ENCODE peak calls at places on chromosomes 4 and X, in nine cellular contexts. A is neuronal stem cell; P is CD8-positive, alpha-beta T cell; Y is PC-3; K is adrenal gland; T is pancreas; W is gastrocnemius medialis; S is mesendoderm; C is right cardiac atrium. O is an unnamed sample. For H3K4me1, the result is how much of the 10 kb centered on the place peaks cover.

GRCh38 chr4:14701389-14701788 is 300.9 kb upstream of the CPEB2 start:
- DNase-seq in A (no peak), P (no peak), K (no peak), Y (no peak), C (no peak), W (no peak), S (no peak), T (no peak), O (no peak)

GRCh38 chr4:158008551-158009218 is 164.1 kb downstream of the GASK1B start:
- DNase-seq in S (no peak), C (no peak), T (no peak), Y (no peak), P (no peak), K (peak), W (no peak), A (no peak), O (no peak)

GRCh38 chr4:108080752-108081151 is 88.0 kb downstream of the LEF1 start:
- DNase-seq in A (no peak), P (peak), S (no peak), T (no peak), Y (no peak), C (no peak), K (no peak), W (no peak), O (peak)

GRCh38 chrX:44235534-44235933 is 107.9 kb downstream of the EFHC2 start:
- DNase-seq in A (no peak), W (no peak), Y (no peak), S (no peak), C (no peak), T (no peak), P (no peak), K (no peak), O (no peak)

GRCh38 chrX:100745806-100746537 is 14.1 kb upstream of the SYTL4 start:
- DNase-seq in T (no peak), A (no peak), C (no peak), S (no peak), K (no peak), W (no peak), Y (no peak), P (no peak), O (no peak)

GRCh38 chrX:148933881-148934280 is 433.5 kb downstream of the AFF2 start:
- DNase-seq in C (no peak), Y (no peak), W (no peak), K (no peak), A (no peak), T (no peak), P (no peak), S (no peak), O (no peak)

GRCh38 chr4:72390409-72390808 is 178.6 kb downstream of the ADAMTS3 start:
- DNase-seq in K (no peak), T (no peak), W (no peak), Y (peak), A (no peak), S (no peak), C (no peak), P (no peak), O (no peak)

GRCh38 chr4:87213425-87213824 is 7.0 kb downstream of the KLHL8 start:
- DNase-seq in W (no peak), K (no peak), A (no peak), S (no peak), P (no peak), T (no peak), Y (no peak), C (no peak), O (no peak)

GRCh38 chr4:169270810-169271691 is at the start of gene SH3RF1:
- DNase-seq in T (peak), Y (peak), C (peak), P (no peak), K (peak), W (peak), S (peak), A (peak), O (no peak)

GRCh38 chrX:48896611-48897011 is 957 bp downstream of the TIMM17B start:
- DNase-seq in K (peak), P (no peak), A (no peak), Y (no peak), T (no peak), C (no peak), W (no peak), S (peak), O (no peak)

GRCh38 chrX:44306336-44306735 is 37.1 kb downstream of the EFHC2 start:
- DNase-seq in S (no peak), K (no peak), W (no peak), A (no peak), P (no peak), C (no peak), T (no peak), Y (peak), O (no peak)

GRCh38 chrX:2705036-2705435 is 13.9 kb downstream of the CD99 start:
- DNase-seq in T (no peak), W (peak), S (no peak), K (peak), Y (no peak), A (no peak), P (no peak), C (no peak), O (no peak)

GRCh38 chr4:185298728-185299394 is 89.5 kb downstream of the SNX25 start:
- DNase-seq in S (no peak), K (no peak), A (no peak), T (no peak), Y (no peak), C (no peak), P (no peak), W (no peak), O (no peak)

GRCh38 chrX:7996414-7996813 is 69.2 kb upstream of the PNPLA4 start:
- DNase-seq in W (no peak), A (peak), T (no peak), K (peak), C (no peak), P (no peak), S (peak), Y (peak), O (no peak)

GRCh38 chr4:181437895-181438294 is 805.3 kb upstream of the TENM3 start:
- DNase-seq in S (peak), Y (no peak), P (no peak), T (no peak), K (no peak), C (no peak), W (no peak), A (no peak), O (no peak)

GRCh38 chr4:23260510-23260909 is 567.8 kb downstream of the GBA3 start:
- DNase-seq in T (no peak), Y (no peak), W (no peak), K (no peak), C (no peak), A (no peak), P (no peak), S (no peak), O (no peak)

GRCh38 chr4:52643846-52644245 is 15.3 kb downstream of the USP46 start:
- DNase-seq in S (no peak), T (peak), C (peak), W (peak), Y (peak), P (no peak), A (no peak), K (peak), O (no peak)

GRCh38 chrX:150966235-150966634 is 16.9 kb upstream of the HMGB3 start:
- DNase-seq in C (no peak), S (no peak), A (no peak), K (no peak), P (no peak), W (no peak), Y (no peak), T (no peak), O (no peak)

GRCh38 chr4:24248674-24249644 is 335.4 kb downstream of the DHX15 start:
- DNase-seq in C (peak), A (no peak), T (no peak), K (no peak), P (no peak), W (no peak), Y (no peak), S (peak), O (no peak)

GRCh38 chr4:75786526-75786925 is 62.1 kb downstream of the USO1 start:
- DNase-seq in W (no peak), K (no peak), T (no peak), Y (no peak), A (no peak), S (no peak), P (no peak), C (no peak), O (no peak)

GRCh38 chr4:123037809-123038208 is 115.4 kb upstream of the NUDT6 start:
- DNase-seq in P (no peak), Y (no peak), K (no peak), C (no peak), A (no peak), S (no peak), T (no peak), W (no peak), O (no peak)

GRCh38 chrX:136711147-136711546 is 63.2 kb downstream of the CD40LG start:
- DNase-seq in P (no peak), A (no peak), C (peak), Y (peak), T (peak), K (peak), S (peak), W (peak), O (no peak)

GRCh38 chr4:54657194-54657555 is 582 bp upstream of the KIT start:
- DNase-seq in S (peak), C (no peak), K (no peak), T (no peak), A (no peak), P (no peak), W (no peak), Y (no peak), O (no peak)

GRCh38 chrX:39762266-39762841 is 335.4 kb downstream of the BCOR start:
- DNase-seq in W (no peak), T (no peak), P (no peak), Y (no peak), K (peak), A (no peak), S (no peak), C (no peak), O (no peak)

GRCh38 chr4:5964030-5964429 is 54.2 kb downstream of the C4orf50 start:
- DNase-seq in S (no peak), P (no peak), Y (no peak), C (no peak), K (no peak), A (no peak), T (no peak), W (no peak), O (no peak)

GRCh38 chr4:159090255-159090654 is 12.6 kb upstream of the RAPGEF2 start:
- DNase-seq in T (no peak), A (no peak), C (no peak), K (no peak), S (no peak), Y (no peak), P (no peak), W (no peak), O (no peak)

GRCh38 chr4:48641401-48641800 is 138.7 kb downstream of the FRYL start:
- DNase-seq in C (no peak), P (no peak), A (no peak), W (no peak), K (no peak), S (no peak), T (no peak), Y (no peak), O (no peak)

GRCh38 chrX:118373538-118373937 is 27.6 kb downstream of the WDR44 start:
- DNase-seq in S (no peak), C (no peak), P (no peak), W (no peak), Y (no peak), A (no peak), T (no peak), K (no peak), O (no peak)

GRCh38 chr4:143711543-143712159 is 11.2 kb upstream of the FREM3 start:
- DNase-seq in T (no peak), A (no peak), K (no peak), P (no peak), C (no peak), W (no peak), S (peak), Y (no peak), O (no peak)

GRCh38 chr4:25856756-25857155 is 6.0 kb downstream of the SEL1L3 start:
- DNase-seq in K (no peak), Y (no peak), P (no peak), W (no peak), A (no peak), S (no peak), C (no peak), T (no peak), O (no peak)

GRCh38 chr4:7844247-7844991 is 95.2 kb downstream of the AFAP1 start:
- DNase-seq in T (peak), C (peak), A (peak), S (peak), Y (peak), W (peak), K (peak), P (peak), O (peak)

GRCh38 chr4:6689506-6689960 is 4.1 kb upstream of the S100P start:
- DNase-seq in C (no peak), K (no peak), W (no peak), P (no peak), S (no peak), Y (peak), A (no peak), T (no peak), O (no peak)

GRCh38 chr4:71188197-71188625 is 150.6 kb upstream of the SLC4A4 start:
- DNase-seq in Y (no peak), W (no peak), S (peak), C (no peak), A (peak), P (no peak), T (no peak), K (no peak), O (no peak)

GRCh38 chrX:7027071-7027470 is 120.4 kb upstream of the STS start:
- DNase-seq in W (no peak), C (no peak), T (peak), Y (no peak), A (no peak), P (no peak), K (no peak), S (no peak), O (no peak)

GRCh38 chr4:152342293-152342692 is 193.6 kb downstream of the FBXW7 start:
- DNase-seq in W (no peak), A (no peak), T (no peak), Y (peak), C (no peak), K (no peak), S (no peak), P (no peak), O (no peak)

GRCh38 chr4:152344001-152344400 is 191.9 kb downstream of the FBXW7 start:
- DNase-seq in K (no peak), P (no peak), W (no peak), Y (no peak), S (no peak), C (no peak), A (no peak), T (no peak), O (no peak)

GRCh38 chr4:152340818-152341217 is 195.1 kb downstream of the FBXW7 start:
- DNase-seq in C (no peak), P (no peak), S (no peak), T (no peak), A (no peak), W (no peak), K (no peak), Y (no peak), O (no peak)
- H3K4me3 ChIP-seq in C (no peak), P (no peak), S (no peak), T (no peak), A (no peak), W (no peak), K (no peak), Y (no peak), O (no peak)

GRCh38 chr4:85793256-85793655 is 318.3 kb downstream of the ARHGAP24 start:
- DNase-seq in S (no peak), K (no peak), T (no peak), W (no peak), C (no peak), A (no peak), Y (no peak), P (no peak), O (no peak)

GRCh38 chr4:85787133-85787532 is 312.2 kb downstream of the ARHGAP24 start:
- DNase-seq in W (no peak), Y (peak), C (no peak), P (no peak), S (no peak), K (no peak), A (no peak), T (no peak), O (no peak)

GRCh38 chr4:85798011-85798770 is 323.2 kb downstream of the ARHGAP24 start:
- DNase-seq in Y (no peak), K (no peak), C (no peak), W (no peak), S (no peak), P (no peak), T (no peak), A (no peak), O (no peak)

GRCh38 chr4:85790582-85790981 is 315.6 kb downstream of the ARHGAP24 start:
- DNase-seq in T (no peak), W (no peak), K (no peak), S (no peak), Y (no peak), P (no peak), C (no peak), A (no peak), O (no peak)

DNA sequence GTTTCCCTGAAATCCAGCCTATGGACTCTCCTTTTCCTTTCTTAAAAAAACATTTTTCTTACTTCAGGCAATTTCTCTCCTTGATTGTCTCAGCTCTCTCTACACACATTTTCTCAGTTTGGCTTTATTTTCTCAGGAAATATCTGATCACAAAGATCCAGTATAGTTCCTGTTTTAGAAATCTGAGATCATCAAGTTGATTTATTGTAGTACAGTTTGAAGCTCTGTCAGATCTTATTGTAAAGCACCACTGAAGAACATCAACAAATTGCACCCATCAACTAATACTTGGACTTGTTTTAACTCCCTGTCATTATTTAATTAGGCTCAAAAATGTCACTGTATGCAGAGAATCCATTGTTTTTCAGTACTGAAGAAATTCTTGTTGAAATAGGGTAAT is 317.6 kb downstream of the ARHGAP24 start:
- DNase-seq in P (no peak), K (no peak), S (no peak), W (no peak), A (no peak), Y (no peak), T (no peak), C (no peak), O (no peak)
- H3K4me1 ChIP-seq in P (under half), K (under half), S (under half), W (under half), A (under half), Y (under half), T (under half), C (under half), O (under half)

GRCh38 chrX:57379296-57379695 is 92.8 kb downstream of the FAAH2 start:
- DNase-seq in A (no peak), K (no peak), W (no peak), C (no peak), P (no peak), Y (no peak), S (no peak), T (no peak), O (no peak)

DNA sequence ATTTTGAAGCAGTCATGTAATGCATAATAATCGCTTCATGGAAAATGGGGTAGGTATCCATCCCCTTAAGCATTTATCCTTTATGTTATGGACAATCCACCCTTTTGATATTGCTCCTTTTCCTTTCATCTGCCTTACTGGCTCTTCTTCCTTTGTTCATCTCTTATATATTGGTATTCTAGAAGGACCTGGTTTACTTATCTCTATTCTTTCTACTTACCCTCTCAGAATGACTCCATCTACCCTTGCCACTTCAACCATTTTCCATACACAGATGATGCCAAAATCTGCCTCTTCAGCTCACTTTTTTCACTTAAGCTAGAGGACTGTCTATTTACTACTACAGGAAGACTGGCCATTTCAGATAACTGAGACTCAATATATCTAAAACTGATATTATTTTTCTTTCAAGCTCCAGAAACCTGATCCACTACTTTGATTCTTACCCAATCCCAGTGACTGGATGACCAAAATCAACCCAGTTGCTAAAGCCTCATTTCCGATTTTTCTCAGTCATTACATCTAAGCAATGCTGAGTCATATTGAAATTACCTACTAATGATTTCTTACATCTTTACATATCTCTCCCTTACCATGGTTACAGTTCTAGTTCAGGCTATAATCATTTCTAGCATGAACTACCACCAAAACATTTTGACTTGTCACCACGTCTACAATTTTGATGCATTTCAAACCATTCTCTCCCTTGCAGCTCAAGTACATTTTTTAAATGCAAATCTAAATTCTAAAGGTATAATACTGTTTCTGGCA is 93.7 kb downstream of the FAAH2 start:
- DNase-seq in C (no peak), W (no peak), T (no peak), P (no peak), A (no peak), Y (no peak), K (no peak), S (no peak), O (no peak)
- H3K27ac ChIP-seq in C (no peak), W (no peak), T (no peak), P (no peak), A (no peak), Y (no peak), K (no peak), S (no peak), O (no peak)

DNA sequence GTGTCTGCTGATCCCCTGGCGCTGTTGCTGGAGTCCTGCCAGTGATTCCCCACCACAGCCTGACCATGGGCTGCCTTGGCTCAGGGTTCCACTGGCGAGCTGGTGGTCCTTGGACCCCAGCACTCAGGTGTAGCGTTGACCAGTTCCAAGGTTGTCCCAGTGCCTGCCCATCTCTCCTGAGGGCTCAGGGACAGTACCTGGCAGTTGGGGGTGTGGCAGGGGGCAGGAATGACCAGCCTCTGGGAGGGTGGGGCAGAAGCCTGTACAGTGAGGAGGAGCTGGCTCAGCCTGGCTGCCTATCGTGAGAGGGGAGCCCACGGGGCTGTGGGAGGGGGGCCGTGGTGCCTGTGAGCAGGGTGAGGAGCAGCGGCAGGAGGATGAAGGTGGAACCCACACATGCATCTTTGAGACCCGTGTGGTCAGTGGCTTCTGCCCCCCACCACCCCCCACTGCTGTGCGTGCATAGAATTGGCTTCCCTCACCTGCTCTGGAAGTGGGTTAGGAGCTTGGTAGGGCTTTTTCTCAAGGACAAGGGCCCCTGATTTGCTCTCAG is 12.6 kb upstream of the MSANTD1 start:
- DNase-seq in S (no peak), C (peak), K (no peak), A (no peak), Y (no peak), W (no peak), T (no peak), P (no peak), O (no peak)
- H3K4me3 ChIP-seq in S (no peak), C (no peak), K (no peak), A (no peak), Y (no peak), W (no peak), T (no peak), P (no peak), O (no peak)

GRCh38 chr4:166293551-166293950 is 420.5 kb downstream of the TLL1 start:
- DNase-seq in Y (peak), C (no peak), T (no peak), S (no peak), K (no peak), A (no peak), P (no peak), W (no peak), O (no peak)

DNA sequence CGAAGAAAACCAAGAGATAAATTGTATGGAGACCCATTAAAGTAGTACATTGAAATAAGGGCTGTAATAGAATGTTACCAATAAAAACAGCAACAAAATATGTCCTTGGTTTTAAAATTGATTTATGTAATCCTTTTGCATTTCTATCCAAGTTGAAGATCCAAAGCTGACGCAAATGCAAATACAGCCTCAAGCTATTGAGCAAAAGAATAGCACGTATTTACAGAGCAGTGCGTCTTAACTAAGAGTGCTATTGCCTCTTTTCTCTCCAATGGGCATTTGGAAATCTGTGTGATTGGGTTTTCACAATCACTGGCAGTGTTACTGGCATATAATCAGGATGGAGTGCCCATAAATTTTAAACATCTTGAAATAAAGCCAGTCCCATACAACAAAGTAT is 417.4 kb downstream of the TLL1 start:
- DNase-seq in W (no peak), C (no peak), Y (no peak), T (no peak), K (no peak), S (no peak), P (no peak), A (no peak), O (no peak)
- H3K4me1 ChIP-seq in W (under half), C (under half), Y (under half), T (under half), K (under half), S (under half), P (under half), A (under half), O (under half)